ENCODE peak calls at places on chromosomes 2 and 18, in six cellular contexts. One of them, this sample, is unnamed.
A peak's percentile ranks its signal among the peaks of the same experiment; 100 is the strongest.

GRCh38 chr18:36187138-36187825 is at the start of gene MOCOS:
- DNase-seq in trophoblast cell: peak; percentile 83
- DNase-seq in IMR-90: peak; percentile 42
- DNase-seq in H9: peak; percentile 85
- DNase-seq in neuronal stem cell: peak; percentile 61
- DNase-seq in mesendoderm: peak; percentile 73
- DNase-seq in this sample: no peak

GRCh38 chr18:13374468-13375301 is 156.1 kb downstream of the LDLRAD4 start:
- DNase-seq in trophoblast cell: no peak
- DNase-seq in IMR-90: no peak
- DNase-seq in H9: no peak
- DNase-seq in neuronal stem cell: no peak
- DNase-seq in mesendoderm: peak; percentile 77
- DNase-seq in this sample: no peak

GRCh38 chr2:121088251-121089004 is 196.6 kb downstream of the TFCP2L1 start:
- DNase-seq in trophoblast cell: no peak
- DNase-seq in IMR-90: no peak
- DNase-seq in H9: no peak
- DNase-seq in neuronal stem cell: no peak
- DNase-seq in mesendoderm: no peak
- DNase-seq in this sample: no peak

GRCh38 chr2:25347846-25348245 is 6.1 kb upstream of the DNMT3A start:
- DNase-seq in trophoblast cell: no peak
- DNase-seq in IMR-90: peak; percentile 73
- DNase-seq in H9: no peak
- DNase-seq in neuronal stem cell: no peak
- DNase-seq in mesendoderm: no peak
- DNase-seq in this sample: no peak

GRCh38 chr18:57806891-57807280 is 3.8 kb upstream of the ATP8B1 start:
- DNase-seq in trophoblast cell: no peak
- DNase-seq in IMR-90: peak; percentile 89
- DNase-seq in H9: no peak
- DNase-seq in neuronal stem cell: no peak
- DNase-seq in mesendoderm: no peak
- DNase-seq in this sample: no peak

GRCh38 chr2:3094999-3095958 is 282.3 kb downstream of the EIPR1 start:
- DNase-seq in trophoblast cell: no peak
- DNase-seq in IMR-90: no peak
- DNase-seq in H9: no peak
- DNase-seq in neuronal stem cell: no peak
- DNase-seq in mesendoderm: peak; percentile 19
- DNase-seq in this sample: no peak

GRCh38 chr18:76255070-76255683 is 239.9 kb downstream of the ZNF516 start:
- DNase-seq in trophoblast cell: no peak
- DNase-seq in IMR-90: no peak
- DNase-seq in H9: no peak
- DNase-seq in neuronal stem cell: no peak
- DNase-seq in mesendoderm: no peak
- DNase-seq in this sample: no peak

GRCh38 chr2:240936106-240936505 is 30.0 kb downstream of the CROCC2 start:
- DNase-seq in trophoblast cell: no peak
- DNase-seq in IMR-90: no peak
- DNase-seq in H9: no peak
- DNase-seq in neuronal stem cell: no peak
- DNase-seq in mesendoderm: no peak
- DNase-seq in this sample: no peak

GRCh38 chr2:171878481-171878993 is 15.5 kb downstream of the SLC25A12 start:
- DNase-seq in trophoblast cell: no peak
- DNase-seq in IMR-90: peak; percentile 73
- DNase-seq in H9: no peak
- DNase-seq in neuronal stem cell: no peak
- DNase-seq in mesendoderm: no peak
- DNase-seq in this sample: no peak

GRCh38 chr2:134727385-134727784 is 8.6 kb upstream of the TMEM163 start:
- DNase-seq in trophoblast cell: no peak
- DNase-seq in IMR-90: no peak
- DNase-seq in H9: no peak
- DNase-seq in neuronal stem cell: no peak
- DNase-seq in mesendoderm: peak; percentile 44
- DNase-seq in this sample: no peak

GRCh38 chr2:220556658-220557057 is 929.2 kb downstream of the SLC4A3 start:
- DNase-seq in trophoblast cell: no peak
- DNase-seq in IMR-90: peak; percentile 67
- DNase-seq in H9: no peak
- DNase-seq in neuronal stem cell: no peak
- DNase-seq in mesendoderm: no peak
- DNase-seq in this sample: no peak

GRCh38 chr2:238970553-238971081 is 122.7 kb downstream of the TWIST2 start:
- DNase-seq in trophoblast cell: peak; percentile 59
- DNase-seq in IMR-90: peak; percentile 63
- DNase-seq in H9: peak; percentile 89
- DNase-seq in neuronal stem cell: peak; percentile 50
- DNase-seq in mesendoderm: peak; percentile 76
- DNase-seq in this sample: peak; percentile 88

GRCh38 chr2:84491741-84492140 is 24.6 kb upstream of the DNAH6 start:
- DNase-seq in trophoblast cell: no peak
- DNase-seq in IMR-90: no peak
- DNase-seq in H9: no peak
- DNase-seq in neuronal stem cell: no peak
- DNase-seq in mesendoderm: no peak
- DNase-seq in this sample: no peak

GRCh38 chr2:121075641-121076500 is 209.1 kb downstream of the TFCP2L1 start:
- DNase-seq in trophoblast cell: no peak
- DNase-seq in IMR-90: no peak
- DNase-seq in H9: peak; percentile 79
- DNase-seq in neuronal stem cell: no peak
- DNase-seq in mesendoderm: peak; percentile 26
- DNase-seq in this sample: no peak

GRCh38 chr2:134949966-134950708 is 31.5 kb downstream of the CCNT2 start:
- DNase-seq in trophoblast cell: no peak
- DNase-seq in IMR-90: no peak
- DNase-seq in H9: no peak
- DNase-seq in neuronal stem cell: no peak
- DNase-seq in mesendoderm: no peak
- DNase-seq in this sample: no peak

GRCh38 chr2:173678186-173678585 is 287.0 kb downstream of the SP3 start:
- DNase-seq in trophoblast cell: no peak
- DNase-seq in IMR-90: no peak
- DNase-seq in H9: no peak
- DNase-seq in neuronal stem cell: no peak
- DNase-seq in mesendoderm: no peak
- DNase-seq in this sample: no peak

GRCh38 chr2:70069049-70069448 is 18.2 kb upstream of the PCBP1 start:
- DNase-seq in trophoblast cell: no peak
- DNase-seq in IMR-90: peak; percentile 6
- DNase-seq in H9: no peak
- DNase-seq in neuronal stem cell: no peak
- DNase-seq in mesendoderm: no peak
- DNase-seq in this sample: no peak

GRCh38 chr2:25851740-25852503 is 26.4 kb downstream of the ASXL2 start:
- DNase-seq in trophoblast cell: peak; percentile 28
- DNase-seq in IMR-90: peak; percentile 93
- DNase-seq in H9: no peak
- DNase-seq in neuronal stem cell: peak; percentile 8
- DNase-seq in mesendoderm: peak; percentile 69
- DNase-seq in this sample: no peak

GRCh38 chr18:7923105-7923504 is 356.0 kb downstream of the PTPRM start:
- DNase-seq in trophoblast cell: no peak
- DNase-seq in IMR-90: no peak
- DNase-seq in H9: no peak
- DNase-seq in neuronal stem cell: no peak
- DNase-seq in mesendoderm: peak; percentile 57
- DNase-seq in this sample: no peak

GRCh38 chr18:70146174-70146573 is 59.3 kb downstream of the RTTN start:
- DNase-seq in trophoblast cell: no peak
- DNase-seq in IMR-90: no peak
- DNase-seq in H9: no peak
- DNase-seq in neuronal stem cell: no peak
- DNase-seq in mesendoderm: no peak
- DNase-seq in this sample: no peak
- H2AK5ac ChIP-seq in trophoblast cell: no peak overlapping the region
- H2AK5ac ChIP-seq in IMR-90: no peak overlapping the region
- H2AK5ac ChIP-seq in H9: no peak overlapping the region
- H2AK5ac ChIP-seq in neuronal stem cell: no peak overlapping the region
- H2AK5ac ChIP-seq in mesendoderm: no peak overlapping the region
- H2AK5ac ChIP-seq in this sample: no peak overlapping the region

GRCh38 chr2:126616606-126617069 is 39.3 kb upstream of the GYPC start:
- DNase-seq in trophoblast cell: no peak
- DNase-seq in IMR-90: no peak
- DNase-seq in H9: no peak
- DNase-seq in neuronal stem cell: no peak
- DNase-seq in mesendoderm: no peak
- DNase-seq in this sample: no peak

GRCh38 chr2:126620302-126620701 is 35.7 kb upstream of the GYPC start:
- DNase-seq in trophoblast cell: no peak
- DNase-seq in IMR-90: no peak
- DNase-seq in H9: no peak
- DNase-seq in neuronal stem cell: no peak
- DNase-seq in mesendoderm: no peak
- DNase-seq in this sample: no peak

GRCh38 chr2:126614529-126615279 is 41.3 kb upstream of the GYPC start:
- DNase-seq in trophoblast cell: no peak
- DNase-seq in IMR-90: peak; percentile 25
- DNase-seq in H9: no peak
- DNase-seq in neuronal stem cell: no peak
- DNase-seq in mesendoderm: no peak
- DNase-seq in this sample: no peak
- H2AK5ac ChIP-seq in trophoblast cell: no peak overlapping the region
- H2AK5ac ChIP-seq in IMR-90: no peak overlapping the region
- H2AK5ac ChIP-seq in H9: no peak overlapping the region
- H2AK5ac ChIP-seq in neuronal stem cell: no peak overlapping the region
- H2AK5ac ChIP-seq in mesendoderm: no peak overlapping the region
- H2AK5ac ChIP-seq in this sample: no peak overlapping the region

DNA sequence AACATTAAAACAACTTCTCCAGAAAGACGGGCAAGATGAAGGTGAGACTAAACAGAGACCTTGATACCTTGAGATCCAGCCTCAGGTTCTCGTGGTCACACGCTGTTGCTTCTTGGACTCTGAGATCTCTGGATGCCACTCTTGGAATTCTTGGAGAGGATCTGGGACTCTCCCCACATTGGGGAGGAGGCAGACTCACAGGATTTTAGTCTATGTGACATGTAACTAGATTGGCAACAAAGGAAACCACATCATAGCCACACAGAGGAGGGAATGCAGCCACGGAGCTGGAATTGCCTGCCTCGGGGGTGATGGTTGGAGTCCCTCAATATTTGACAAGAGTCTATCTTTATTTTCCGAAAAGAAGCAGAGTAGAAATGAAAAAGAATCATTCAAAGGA is 78.8 kb upstream of the IGFBP5 start:
- DNase-seq in trophoblast cell: no peak
- DNase-seq in IMR-90: no peak
- DNase-seq in H9: no peak
- DNase-seq in neuronal stem cell: no peak
- DNase-seq in mesendoderm: no peak
- DNase-seq in this sample: no peak
- H2AK5ac ChIP-seq in trophoblast cell: no peak overlapping the region
- H2AK5ac ChIP-seq in IMR-90: peak overlapping the region; percentile 83
- H2AK5ac ChIP-seq in H9: no peak overlapping the region
- H2AK5ac ChIP-seq in neuronal stem cell: no peak overlapping the region
- H2AK5ac ChIP-seq in mesendoderm: no peak overlapping the region
- H2AK5ac ChIP-seq in this sample: no peak overlapping the region

GRCh38 chr2:206784559-206785353 is 19.4 kb downstream of the FASTKD2 start:
- DNase-seq in trophoblast cell: no peak
- DNase-seq in IMR-90: no peak
- DNase-seq in H9: no peak
- DNase-seq in neuronal stem cell: no peak
- DNase-seq in mesendoderm: no peak
- DNase-seq in this sample: no peak

GRCh38 chr2:206780671-206781070 is 15.3 kb downstream of the FASTKD2 start:
- DNase-seq in trophoblast cell: no peak
- DNase-seq in IMR-90: no peak
- DNase-seq in H9: no peak
- DNase-seq in neuronal stem cell: no peak
- DNase-seq in mesendoderm: no peak
- DNase-seq in this sample: no peak

DNA sequence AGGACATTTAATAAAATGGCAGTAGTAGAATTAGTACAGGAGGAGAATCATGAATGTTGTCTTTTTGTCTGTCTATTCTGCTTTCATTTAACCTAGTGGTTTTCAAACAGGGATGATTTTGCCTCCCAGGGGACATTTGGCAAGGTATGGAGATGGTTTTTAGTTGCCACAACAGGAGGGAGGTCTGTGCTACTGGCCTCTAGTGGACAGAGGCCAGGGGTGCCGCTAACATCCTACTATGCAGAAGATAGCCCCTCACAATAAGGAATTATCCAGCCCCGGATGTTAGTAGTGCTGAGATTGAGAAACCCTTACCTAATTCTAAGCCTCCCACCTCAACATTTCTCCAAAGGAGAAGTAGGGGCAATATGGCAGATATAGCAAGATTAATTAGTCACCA is 18.3 kb downstream of the FASTKD2 start:
- DNase-seq in trophoblast cell: no peak
- DNase-seq in IMR-90: no peak
- DNase-seq in H9: no peak
- DNase-seq in neuronal stem cell: no peak
- DNase-seq in mesendoderm: peak; percentile 56
- DNase-seq in this sample: no peak
- H2AK5ac ChIP-seq in trophoblast cell: no peak overlapping the region
- H2AK5ac ChIP-seq in IMR-90: no peak overlapping the region
- H2AK5ac ChIP-seq in H9: no peak overlapping the region
- H2AK5ac ChIP-seq in neuronal stem cell: no peak overlapping the region
- H2AK5ac ChIP-seq in mesendoderm: no peak overlapping the region
- H2AK5ac ChIP-seq in this sample: no peak overlapping the region

GRCh38 chr18:44671914-44672313 is 8.8 kb upstream of the SETBP1 start:
- DNase-seq in trophoblast cell: no peak
- DNase-seq in IMR-90: no peak
- DNase-seq in H9: no peak
- DNase-seq in neuronal stem cell: no peak
- DNase-seq in mesendoderm: no peak
- DNase-seq in this sample: no peak

GRCh38 chr18:44672506-44672905 is 8.2 kb upstream of the SETBP1 start:
- DNase-seq in trophoblast cell: peak; percentile 38
- DNase-seq in IMR-90: no peak
- DNase-seq in H9: no peak
- DNase-seq in neuronal stem cell: no peak
- DNase-seq in mesendoderm: peak; percentile 39
- DNase-seq in this sample: no peak

GRCh38 chr18:44673256-44673950 is 7.3 kb upstream of the SETBP1 start:
- DNase-seq in trophoblast cell: no peak
- DNase-seq in IMR-90: no peak
- DNase-seq in H9: no peak
- DNase-seq in neuronal stem cell: peak; percentile 21
- DNase-seq in mesendoderm: peak; percentile 52
- DNase-seq in this sample: no peak

DNA sequence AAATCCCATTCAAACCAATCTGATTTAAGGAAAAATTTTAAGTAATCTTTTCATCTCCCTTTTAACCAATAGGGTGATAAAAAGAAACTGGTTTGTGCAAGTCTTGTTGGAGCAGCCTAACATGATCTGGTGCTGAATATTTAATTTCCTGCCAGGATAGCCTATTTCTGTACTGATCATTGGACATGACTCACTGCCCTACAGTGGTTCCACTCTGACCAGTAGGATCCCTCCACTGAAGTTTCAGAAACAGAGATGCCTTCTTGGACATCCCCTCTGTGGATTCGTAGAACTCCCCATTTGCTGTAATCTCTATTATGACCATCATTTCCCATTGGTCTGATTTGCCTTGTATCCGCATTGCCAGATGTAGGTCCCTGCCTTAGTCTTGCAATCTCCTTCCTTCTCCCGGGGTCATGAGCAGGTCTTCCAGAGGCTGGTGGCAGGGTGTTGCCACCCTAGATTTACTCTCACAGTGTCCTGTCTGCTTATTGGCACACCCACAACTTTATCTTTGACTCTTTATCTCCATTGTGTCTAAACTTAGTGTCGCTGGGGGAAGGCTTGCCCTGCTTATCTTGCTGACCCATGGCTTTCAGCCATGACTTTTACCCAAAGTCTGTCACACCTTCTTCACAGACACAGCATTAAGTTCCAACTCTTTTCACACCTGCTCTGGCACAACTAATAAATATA is 12.3 kb upstream of the SETBP1 start:
- DNase-seq in trophoblast cell: no peak
- DNase-seq in IMR-90: no peak
- DNase-seq in H9: no peak
- DNase-seq in neuronal stem cell: no peak
- DNase-seq in mesendoderm: peak; percentile 81
- DNase-seq in this sample: no peak
- H2AK5ac ChIP-seq in trophoblast cell: no peak overlapping the region
- H2AK5ac ChIP-seq in IMR-90: no peak overlapping the region
- H2AK5ac ChIP-seq in H9: no peak overlapping the region
- H2AK5ac ChIP-seq in neuronal stem cell: no peak overlapping the region
- H2AK5ac ChIP-seq in mesendoderm: no peak overlapping the region
- H2AK5ac ChIP-seq in this sample: no peak overlapping the region